ENCODE peak calls at places on chromosomes 6 and 20, in four cellular contexts. C is stomach, R is transverse colon, M is HepG2. X is an unnamed sample. For H3K27me3 and H3K4me1, the result is how much of the 10 kb centered on the place peaks cover.

GRCh38 chr6:129498950-129499870 is 210.8 kb downstream of the ARHGAP18 start:
- DNase-seq in C (no peak), R (no peak), M (peak), X (no peak)

GRCh38 chr6:37602801-37603200 is 94.9 kb downstream of the MDGA1 start:
- DNase-seq in R (no peak), C (no peak), M (no peak), X (no peak)

GRCh38 chr6:143592335-143592734 is 80.8 kb upstream of the FUCA2 start:
- DNase-seq in M (peak), R (no peak), C (no peak), X (no peak)

GRCh38 chr6:79335133-79335674 is 100.7 kb upstream of the HMGN3 start:
- DNase-seq in R (no peak), M (no peak), C (no peak), X (no peak)

GRCh38 chr6:163485388-163485851 is 70.9 kb downstream of the QKI start:
- DNase-seq in C (no peak), R (no peak), M (no peak), X (no peak)

GRCh38 chr6:132489376-132489775 is 23.5 kb downstream of the STX7 start:
- DNase-seq in M (no peak), R (no peak), C (no peak), X (no peak)

GRCh38 chr20:60485012-60485760 is 527.0 kb downstream of the CDH26 start:
- DNase-seq in C (no peak), R (no peak), M (no peak), X (no peak)

GRCh38 chr20:42531675-42531985 is 658.1 kb downstream of the PTPRT start:
- DNase-seq in C (no peak), M (no peak), R (no peak), X (no peak)

DNA sequence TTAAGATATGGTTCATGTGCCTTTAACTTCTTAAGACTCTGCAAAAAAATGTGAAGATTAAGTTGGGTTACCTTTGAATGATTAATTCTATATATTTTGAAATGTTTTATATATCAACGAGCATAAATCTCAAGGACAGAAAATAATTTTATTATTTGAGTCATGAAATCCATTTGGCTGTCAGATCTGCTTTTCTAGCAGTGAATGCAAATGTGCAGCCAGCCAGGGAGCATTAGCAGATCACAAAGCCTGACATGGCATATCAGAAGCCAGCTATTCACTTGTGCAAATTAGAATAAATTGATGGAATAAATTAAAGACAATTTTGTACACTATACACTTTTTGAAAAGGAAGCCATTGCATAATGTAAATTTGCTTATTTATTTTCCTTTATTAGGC is 424.3 kb downstream of the ADGRB3 start:
- DNase-seq in R (no peak), M (no peak), C (no peak), X (no peak)
- TF ChIP-seq EP300 in R (no peak), M (no peak), C (no peak), X (no peak)

GRCh38 chr20:46275091-46275490 is 33.2 kb downstream of the CDH22 start:
- DNase-seq in C (no peak), R (no peak), M (no peak), X (no peak)
- H3K27me3 ChIP-seq in C (under half), R (half or more), M (under half), X (under half)

GRCh38 chr6:109007521-109007920 is 87.1 kb downstream of the SESN1 start:
- DNase-seq in M (no peak), R (no peak), C (no peak), X (no peak)
- H3K4me1 ChIP-seq in M (under half), R (under half), C (under half), X (under half)

GRCh38 chr6:25962368-25963127 is at the start of gene TRIM38:
- DNase-seq in R (peak), M (peak), C (peak), X (peak)
- TF ChIP-seq EP300 in R (no peak), M (peak), C (no peak), X (no peak)

DNA sequence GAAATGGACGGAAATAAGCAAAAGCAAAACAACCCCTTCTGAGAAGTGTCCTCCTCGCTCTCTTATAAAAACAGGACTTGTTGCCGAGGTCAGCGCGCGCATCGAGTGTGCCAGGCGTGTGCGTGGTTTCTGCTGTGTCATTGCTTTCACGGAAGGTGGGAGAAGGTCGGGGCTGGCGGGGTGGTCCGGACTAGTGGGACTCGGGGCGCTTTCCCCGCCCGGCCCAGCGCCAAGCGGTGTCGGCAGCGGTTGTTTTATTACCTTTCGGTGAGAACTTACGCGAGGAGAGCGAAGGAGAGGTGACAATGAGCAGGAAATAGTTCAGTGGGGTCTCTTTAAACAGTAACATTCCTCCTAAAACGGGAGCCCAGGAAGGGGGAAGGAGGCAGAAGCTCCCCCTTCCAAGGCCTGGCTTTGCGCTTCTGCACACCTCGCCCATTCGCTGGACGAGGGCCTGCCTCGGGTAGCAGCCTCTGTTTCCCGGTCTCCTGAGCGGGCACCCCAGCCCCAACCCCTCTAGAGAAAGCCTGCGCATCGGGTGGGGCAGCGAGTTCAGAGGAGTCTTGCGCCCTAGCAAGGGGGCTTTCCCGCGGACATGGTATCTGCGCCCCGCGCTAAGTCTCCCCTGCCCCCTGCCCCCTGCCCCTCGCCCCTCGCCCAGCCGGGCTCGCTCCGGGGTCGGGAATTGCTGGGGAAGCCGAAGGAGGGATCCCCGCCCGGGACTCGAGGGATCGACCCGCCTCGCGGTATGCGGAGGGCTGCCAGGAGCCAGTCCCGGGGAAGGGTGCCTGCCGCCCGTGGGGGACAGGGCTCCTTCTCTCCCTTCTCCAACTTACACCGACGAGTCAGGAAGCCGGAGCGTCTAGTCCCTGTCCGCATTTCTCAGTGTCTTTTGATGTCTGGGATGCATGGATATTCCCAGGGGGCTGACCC is 1.2 kb upstream of the TBXT start:
- DNase-seq in M (no peak), C (no peak), R (no peak), X (no peak)
- H3K27me3 ChIP-seq in M (under half), C (half or more), R (half or more), X (under half)

GRCh38 chr20:44491635-44492395 is 16.1 kb downstream of the TTPAL start:
- DNase-seq in M (no peak), C (no peak), R (peak), X (peak)
- H3K4me1 ChIP-seq in M (under half), C (under half), R (under half), X (under half)

GRCh38 chr6:120357447-120357846 is 976.8 kb downstream of the TBC1D32 start:
- DNase-seq in R (no peak), C (no peak), M (no peak), X (no peak)
- TF ChIP-seq EP300 in R (no peak), C (no peak), M (no peak), X (no peak)

DNA sequence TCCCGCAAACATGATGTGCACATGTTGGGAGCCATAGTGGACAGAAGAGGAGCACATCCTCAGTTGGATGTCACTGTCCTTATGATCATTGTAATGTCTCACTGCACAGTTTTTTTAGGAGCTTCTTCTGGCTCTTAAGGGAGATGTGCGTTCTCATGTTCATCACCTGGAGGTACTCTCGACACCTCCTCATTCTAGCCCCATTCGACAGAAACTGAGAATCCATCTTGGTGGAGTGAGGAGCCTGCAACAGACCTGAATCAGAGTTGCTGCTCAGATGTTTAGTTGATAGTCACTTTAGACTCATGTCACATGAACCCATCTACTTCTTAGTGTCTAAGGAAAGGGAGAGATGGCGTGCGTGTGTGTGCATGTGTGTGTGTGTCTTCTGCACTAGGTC is 2.3 kb upstream of the BMP6 start:
- DNase-seq in M (no peak), R (no peak), C (no peak), X (no peak)
- H3K27me3 ChIP-seq in M (under half), R (half or more), C (under half), X (under half)

GRCh38 chr20:17935761-17936160 is 32.8 kb downstream of the SNX5 start:
- DNase-seq in M (no peak), R (no peak), C (no peak), X (no peak)
- H3K4me1 ChIP-seq in M (half or more), R (under half), C (under half), X (under half)

DNA sequence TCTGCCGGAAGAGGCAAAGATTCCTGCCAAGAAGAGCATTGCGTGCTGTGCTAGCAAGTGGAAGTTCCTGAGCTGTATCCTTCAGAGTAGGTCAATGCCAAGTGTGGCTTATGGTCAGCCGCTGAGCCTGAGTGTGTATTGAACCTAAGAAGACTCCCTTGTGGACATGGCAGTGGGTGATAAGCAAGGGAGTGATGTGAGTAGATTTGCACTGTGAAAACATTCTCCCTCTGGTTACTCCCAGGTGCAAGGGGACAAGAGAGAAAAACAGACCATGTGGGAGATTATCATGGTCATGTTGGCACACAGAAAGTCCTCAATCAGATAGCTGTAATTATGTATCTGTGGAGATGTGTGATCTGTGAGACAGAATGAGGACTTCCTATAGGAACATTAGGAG is 6.1 kb upstream of the TMEM74B start:
- DNase-seq in R (no peak), M (no peak), C (no peak), X (no peak)
- TF ChIP-seq EP300 in R (no peak), M (no peak), C (no peak), X (no peak)